ENCODE peak calls at places on chromosomes 3 and 15, in five cellular contexts. R is breast epithelium, L is WERI-Rb-1, S is AG04450, Q is fibroblast of lung. O is an unnamed sample.

GRCh38 chr3:52483577-52484495 is 11.3 kb upstream of the STAB1 start:
- DNase-seq in Q (peak), S (peak), R (peak), L (no peak), O (peak)

GRCh38 chr3:194158942-194159439 is 23.0 kb downstream of the HES1 start:
- DNase-seq in S (no peak), L (no peak), R (peak), Q (no peak), O (peak)

GRCh38 chr15:25176991-25177954 is 222.5 kb downstream of the SNRPN start:
- DNase-seq in Q (no peak), R (peak), S (no peak), L (peak), O (no peak)

GRCh38 chr3:194257916-194258668 is 93.0 kb downstream of the CPN2 start:
- DNase-seq in S (no peak), R (no peak), Q (no peak), L (no peak), O (no peak)

GRCh38 chr15:45456212-45457106 is 66.1 kb downstream of the SLC30A4 start:
- DNase-seq in R (peak), S (peak), Q (peak), L (no peak), O (peak)

GRCh38 chr3:192408007-192408655 is 319.2 kb downstream of the FGF12 start:
- DNase-seq in Q (peak), L (no peak), S (no peak), R (no peak), O (no peak)

GRCh38 chr3:99484871-99485270 is 153.5 kb upstream of the COL8A1 start:
- DNase-seq in Q (peak), L (no peak), R (no peak), S (no peak), O (no peak)

GRCh38 chr3:18618723-18619122 is 193.6 kb upstream of the SATB1 start:
- DNase-seq in R (no peak), Q (no peak), S (no peak), L (no peak), O (no peak)

GRCh38 chr3:105767776-105768175 is 101.0 kb downstream of the CBLB start:
- DNase-seq in R (no peak), L (no peak), S (no peak), Q (no peak), O (no peak)

GRCh38 chr15:49495993-49496747 is 73.1 kb downstream of the FGF7 start:
- DNase-seq in L (no peak), Q (peak), R (no peak), S (peak), O (no peak)

GRCh38 chr3:57706462-57706861 is 13.6 kb upstream of the DENND6A start:
- DNase-seq in Q (peak), S (peak), R (no peak), L (no peak), O (peak)

GRCh38 chr3:45817788-45818523 is 21.6 kb upstream of the SLC6A20 start:
- DNase-seq in R (peak), L (no peak), S (peak), Q (peak), O (peak)

GRCh38 chr3:180747805-180748361 is 68.6 kb upstream of the CCDC39 start:
- DNase-seq in Q (no peak), L (no peak), R (no peak), S (no peak), O (no peak)

GRCh38 chr3:179156775-179157174 is 8.6 kb downstream of the PIK3CA start:
- DNase-seq in Q (no peak), L (no peak), R (no peak), S (no peak), O (no peak)

GRCh38 chr15:72482275-72482674 is 8.1 kb downstream of the ARIH1 start:
- DNase-seq in R (no peak), Q (no peak), S (no peak), L (no peak), O (no peak)

GRCh38 chr3:149810846-149811245 is 2.2 kb upstream of the RNF13 start:
- DNase-seq in S (no peak), Q (no peak), R (no peak), L (no peak), O (no peak)

GRCh38 chr3:174495928-174496327 is 363.2 kb upstream of the NAALADL2 start:
- DNase-seq in R (no peak), L (no peak), S (no peak), Q (peak), O (no peak)

GRCh38 chr15:94417464-94418293 is 186.3 kb downstream of the MCTP2 start:
- DNase-seq in Q (no peak), S (no peak), R (no peak), L (no peak), O (no peak)

GRCh38 chr3:114697441-114697840 is 403.6 kb downstream of the TIGIT start:
- DNase-seq in Q (no peak), L (no peak), R (no peak), S (no peak), O (no peak)

GRCh38 chr15:100570735-100571363 is 31.1 kb downstream of the LINS1 start:
- DNase-seq in Q (no peak), L (no peak), R (no peak), S (no peak), O (no peak)

GRCh38 chr3:23811117-23811487 is 5.3 kb downstream of the UBE2E1 start:
- DNase-seq in Q (no peak), S (no peak), L (peak), R (peak), O (no peak)

GRCh38 chr3:53342353-53342752 is 5.0 kb downstream of the DCP1A start:
- DNase-seq in Q (peak), S (no peak), R (no peak), L (no peak), O (no peak)

GRCh38 chr3:188465311-188465710 is 311.4 kb downstream of the LPP start:
- DNase-seq in S (no peak), L (no peak), Q (peak), R (no peak), O (no peak)

GRCh38 chr3:30625541-30626438 is 19.4 kb downstream of the TGFBR2 start:
- DNase-seq in L (no peak), S (peak), Q (peak), R (no peak), O (peak)

GRCh38 chr3:13114811-13115615 is 41.8 kb upstream of the IQSEC1 start:
- DNase-seq in S (no peak), L (peak), Q (no peak), R (peak), O (no peak)

GRCh38 chr3:188362405-188362831 is 208.5 kb downstream of the LPP start:
- DNase-seq in S (no peak), Q (peak), R (no peak), L (no peak), O (peak)

GRCh38 chr3:183253364-183253960 is 409 bp downstream of the B3GNT5 start:
- DNase-seq in S (peak), R (peak), Q (peak), L (peak), O (no peak)

GRCh38 chr3:35335703-35336102 is 303.6 kb upstream of the ARPP21 start:
- DNase-seq in S (no peak), L (no peak), Q (no peak), R (no peak), O (peak)

GRCh38 chr15:74885461-74885860 is 4.4 kb upstream of the MPI start:
- DNase-seq in S (no peak), R (no peak), Q (no peak), L (no peak), O (no peak)

GRCh38 chr3:62127116-62127515 is 246.2 kb downstream of the FEZF2 start:
- DNase-seq in R (no peak), S (no peak), L (no peak), Q (no peak), O (no peak)

GRCh38 chr15:88529021-88529630 is 17.4 kb downstream of the DET1 start:
- DNase-seq in S (no peak), Q (no peak), L (no peak), R (no peak), O (no peak)

GRCh38 chr15:78162038-78162437 is 12.9 kb downstream of the IDH3A start:
- DNase-seq in Q (no peak), L (no peak), R (no peak), S (no peak), O (no peak)

GRCh38 chr3:60669636-60670035 is 581.6 kb downstream of the FHIT start:
- DNase-seq in R (no peak), Q (no peak), L (no peak), S (no peak), O (no peak)

GRCh38 chr15:48710952-48711495 is 65.5 kb upstream of the FBN1 start:
- DNase-seq in Q (peak), S (no peak), R (no peak), L (no peak), O (no peak)

GRCh38 chr3:161503271-161503670 is 6.7 kb downstream of the OTOL1 start:
- DNase-seq in Q (no peak), R (no peak), S (no peak), L (no peak), O (no peak)

GRCh38 chr3:183981990-183982658 is 35.6 kb downstream of the ABCC5 start:
- DNase-seq in Q (no peak), L (peak), S (no peak), R (no peak), O (no peak)

GRCh38 chr15:100190675-100191074 is 151.1 kb downstream of the ADAMTS17 start:
- DNase-seq in R (no peak), Q (no peak), S (no peak), L (no peak), O (no peak)

GRCh38 chr3:15758297-15758696 is 39.5 kb downstream of the ANKRD28 start:
- DNase-seq in S (no peak), L (no peak), Q (no peak), R (no peak), O (no peak)
- H3K27ac ChIP-seq in S (no peak), L (no peak), Q (no peak), R (no peak), O (no peak)

DNA sequence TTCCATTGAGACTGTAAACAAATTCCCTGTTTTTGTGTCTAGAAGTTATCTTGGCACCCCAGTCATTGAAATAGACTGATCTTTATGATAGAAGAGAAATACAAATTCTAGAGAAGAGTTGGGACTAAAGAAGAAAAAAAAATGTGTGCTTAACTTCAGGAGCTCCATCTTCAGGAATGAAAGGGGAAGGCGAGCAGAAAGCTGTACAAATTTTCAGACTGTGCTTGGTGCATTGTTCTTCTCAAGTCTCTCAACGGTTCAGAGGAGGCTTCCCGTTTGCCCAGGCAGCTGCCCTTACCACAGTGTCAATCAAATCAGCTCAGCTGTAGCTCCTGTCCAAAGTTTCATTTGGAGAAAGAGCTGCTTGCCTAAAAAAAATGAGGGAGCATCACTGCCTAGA is 41.7 kb downstream of the OXSM start:
- DNase-seq in S (no peak), R (no peak), Q (peak), L (peak), O (no peak)
- TF ChIP-seq CTCF in S (peak), R (no peak), Q (peak), L (peak), O (no peak)

GRCh38 chr15:79956354-79956939 is 14.5 kb downstream of the BCL2A1 start:
- DNase-seq in S (no peak), Q (no peak), L (no peak), R (no peak), O (no peak)

GRCh38 chr15:79952329-79952728 is 18.7 kb downstream of the BCL2A1 start:
- DNase-seq in R (no peak), S (no peak), Q (no peak), L (no peak), O (no peak)

GRCh38 chr15:79957741-79958140 is 13.3 kb downstream of the BCL2A1 start:
- DNase-seq in S (no peak), Q (peak), L (no peak), R (no peak), O (no peak)

GRCh38 chr15:79953951-79954444 is 17.0 kb downstream of the BCL2A1 start:
- DNase-seq in S (peak), R (no peak), L (no peak), Q (no peak), O (no peak)

DNA sequence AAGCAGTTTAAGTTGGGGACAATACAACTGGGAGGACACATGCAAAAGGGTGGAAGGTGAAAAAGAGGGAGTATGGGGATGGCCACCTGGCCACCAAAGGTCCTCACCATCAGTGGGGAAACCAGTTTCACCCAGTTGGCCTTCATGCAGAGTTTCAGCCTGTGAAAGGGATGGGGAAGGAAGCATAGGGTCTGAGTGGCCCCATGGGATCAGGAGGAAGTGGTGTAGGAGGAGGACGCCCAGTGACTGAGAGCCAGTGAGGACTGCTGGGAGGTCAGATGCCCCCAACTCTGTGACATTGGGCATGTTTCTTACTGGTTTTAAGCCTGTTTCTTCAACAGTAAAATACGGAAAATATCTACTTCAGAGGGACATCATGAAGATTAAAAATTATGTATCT is 16.3 kb downstream of the BCL2A1 start:
- DNase-seq in Q (no peak), L (no peak), R (no peak), S (no peak), O (no peak)
- H3K27ac ChIP-seq in Q (no peak), L (no peak), R (no peak), S (peak), O (no peak)

GRCh38 chr3:66199089-66199473 is 21.7 kb upstream of the SLC25A26 start:
- DNase-seq in R (no peak), L (no peak), Q (no peak), S (no peak), O (no peak)

GRCh38 chr3:66200786-66201185 is 20.0 kb upstream of the SLC25A26 start:
- DNase-seq in S (no peak), R (no peak), L (no peak), Q (no peak), O (no peak)

GRCh38 chr3:66203275-66203674 is 17.5 kb upstream of the SLC25A26 start:
- DNase-seq in L (no peak), R (no peak), S (no peak), Q (no peak), O (no peak)

GRCh38 chr3:66198437-66199088 is 22.2 kb upstream of the SLC25A26 start:
- DNase-seq in Q (no peak), L (no peak), R (no peak), S (no peak), O (no peak)

DNA sequence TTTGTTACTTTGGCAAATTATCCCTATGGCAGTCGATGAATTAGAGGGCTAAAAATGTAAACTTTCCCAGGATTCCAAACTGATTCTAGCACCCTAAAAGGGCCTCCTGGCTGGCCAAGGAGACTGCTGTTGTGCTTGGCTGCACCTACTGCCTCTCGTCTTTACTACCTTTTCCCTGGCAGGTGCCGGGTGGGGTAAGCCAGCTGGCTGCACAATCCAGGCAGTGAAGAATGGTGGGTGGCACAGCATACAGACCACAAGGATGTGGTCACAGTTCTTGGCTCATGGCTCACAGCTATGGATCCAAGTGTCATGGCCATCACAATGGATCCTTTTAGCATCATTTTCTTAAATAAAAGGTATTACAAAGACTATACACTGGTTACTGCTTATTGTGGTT is 20.7 kb upstream of the SLC25A26 start:
- DNase-seq in Q (no peak), S (no peak), L (no peak), R (peak), O (no peak)
- TF ChIP-seq CTCF in Q (no peak), S (no peak), L (no peak), R (no peak), O (no peak)

DNA sequence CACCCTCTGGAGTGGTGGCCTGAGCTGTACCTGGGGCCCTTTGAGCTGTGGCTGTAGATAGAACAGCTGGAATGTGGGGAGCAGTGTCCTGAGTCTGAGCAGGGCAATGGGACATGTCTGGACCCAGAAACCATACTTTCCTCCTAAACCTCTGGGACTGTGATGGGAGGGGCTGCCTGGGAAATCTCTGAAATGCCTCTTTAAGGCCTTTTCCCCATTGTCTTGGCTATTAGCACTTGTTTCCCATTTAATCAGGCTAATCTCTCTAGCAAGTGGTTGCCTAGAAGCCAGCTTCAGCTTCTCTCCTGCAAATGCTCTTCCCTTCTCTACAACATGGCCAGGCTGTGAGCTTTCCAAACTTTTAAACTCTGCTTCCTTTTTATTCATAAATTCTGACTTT is 58.5 kb upstream of the SPATA16 start:
- DNase-seq in R (no peak), Q (no peak), L (no peak), S (no peak), O (no peak)
- H3K27ac ChIP-seq in R (no peak), Q (no peak), L (no peak), S (no peak), O (no peak)